ENCODE peak calls at places on chromosomes 13 and 19, in seven cellular contexts. F is stomach, J is tibial nerve, Y is SK-N-SH, G is H1, P is GM12878, H is ovary. X is an unnamed sample.

GRCh38 chr13:89865331-89865833 is 1482.1 kb upstream of the MIR17HG start:
- DNase-seq in F (no peak), J (no peak), Y (no peak), G (no peak), P (no peak), H (no peak), X (no peak)

GRCh38 chr19:38375098-38375493 is 725 bp downstream of the PSMD8 start:
- DNase-seq in F (no peak), J (no peak), Y (no peak), G (no peak), P (no peak), H (no peak), X (no peak)

GRCh38 chr13:50891206-50891605 is 18.4 kb upstream of the RNASEH2B start:
- DNase-seq in F (no peak), J (no peak), Y (no peak), G (no peak), P (no peak), H (no peak), X (no peak)

GRCh38 chr19:4075373-4075772 is 8.7 kb upstream of the ZBTB7A start:
- DNase-seq in F (no peak), J (no peak), Y (no peak), G (no peak), P (no peak), H (no peak), X (no peak)

GRCh38 chr13:112747256-112747655 is 57.4 kb downstream of the ATP11A start:
- DNase-seq in F (no peak), J (no peak), Y (no peak), G (no peak), P (no peak), H (no peak), X (no peak)

GRCh38 chr13:99506632-99507031 is 5.4 kb downstream of the TM9SF2 start:
- DNase-seq in F (no peak), J (no peak), Y (no peak), G (no peak), P (no peak), H (no peak), X (no peak)

GRCh38 chr13:112859128-112859816 is 109.7 kb upstream of the MCF2L start:
- DNase-seq in F (no peak), J (no peak), Y (no peak), G (no peak), P (no peak), H (no peak), X (no peak)

GRCh38 chr13:111387026-111387871 is 66.8 kb downstream of the TEX29 start:
- DNase-seq in F (peak; percentile 17), J (no peak), Y (no peak), G (no peak), P (no peak), H (no peak), X (no peak)

GRCh38 chr13:101751488-101751887 is 299.0 kb downstream of the ITGBL1 start:
- DNase-seq in F (no peak), J (no peak), Y (peak; percentile 31), G (no peak), P (no peak), H (no peak), X (peak; percentile 21)

GRCh38 chr19:42252365-42253244 is 2.3 kb downstream of the ERF start:
- DNase-seq in F (no peak), J (no peak), Y (peak; percentile 53), G (no peak), P (no peak), H (peak; percentile 73), X (peak; percentile 59)

GRCh38 chr13:110373617-110374016 is 66.5 kb downstream of the COL4A2 start:
- DNase-seq in F (no peak), J (no peak), Y (no peak), G (no peak), P (no peak), H (no peak), X (no peak)

GRCh38 chr13:110377178-110378175 is 70.4 kb downstream of the COL4A2 start:
- DNase-seq in F (no peak), J (no peak), Y (no peak), G (no peak), P (no peak), H (no peak), X (no peak)

GRCh38 chr13:110379358-110379757 is 72.3 kb downstream of the COL4A2 start:
- DNase-seq in F (no peak), J (no peak), Y (no peak), G (no peak), P (no peak), H (no peak), X (no peak)

GRCh38 chr13:110374644-110375370 is 67.7 kb downstream of the COL4A2 start:
- DNase-seq in F (no peak), J (no peak), Y (no peak), G (no peak), P (no peak), H (no peak), X (no peak)

GRCh38 chr13:110376120-110376519 is 69.0 kb downstream of the COL4A2 start:
- DNase-seq in F (no peak), J (no peak), Y (peak; percentile 36), G (no peak), P (no peak), H (no peak), X (no peak)
- TF ChIP-seq EP300 in F (no peak), J (no peak), Y (no peak), G (no peak), P (no peak), H (no peak), X (no peak)

DNA sequence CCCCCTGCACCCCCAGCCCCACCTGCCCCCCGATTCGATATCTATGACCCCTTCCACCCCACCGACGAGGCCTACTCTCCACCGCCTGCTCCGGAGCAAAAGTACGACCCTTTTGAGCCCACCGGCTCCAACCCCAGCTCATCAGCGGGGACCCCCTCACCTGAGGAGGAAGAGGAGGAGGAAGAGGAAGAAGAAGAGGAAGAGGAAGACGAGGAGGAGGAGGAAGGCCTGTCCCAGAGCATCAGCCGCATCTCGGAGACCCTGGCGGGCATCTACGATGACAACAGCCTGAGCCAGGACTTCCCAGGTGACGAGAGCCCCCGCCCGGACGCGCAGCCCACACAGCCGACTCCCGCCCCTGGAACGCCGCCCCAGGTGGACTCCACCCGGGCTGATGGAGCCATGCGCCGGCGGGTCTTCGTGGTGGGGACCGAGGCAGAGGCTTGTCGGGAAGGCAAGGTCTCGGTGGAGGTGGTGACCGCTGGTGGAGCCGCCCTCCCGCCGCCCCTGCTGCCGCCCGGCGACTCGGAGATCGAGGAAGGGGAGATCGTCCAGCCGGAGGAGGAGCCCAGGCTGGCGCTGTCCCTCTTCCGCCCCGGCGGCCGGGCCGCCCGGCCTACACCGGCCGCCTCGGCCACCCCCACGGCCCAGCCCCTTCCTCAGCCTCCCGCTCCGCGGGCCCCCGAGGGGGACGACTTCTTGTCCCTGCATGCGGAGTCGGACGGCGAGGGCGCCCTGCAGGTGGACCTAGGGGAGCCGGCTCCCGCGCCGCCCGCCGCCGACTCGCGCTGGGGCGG is 9.2 kb downstream of the SCAF1 start:
- DNase-seq in F (no peak), J (no peak), Y (no peak), G (no peak), P (no peak), H (no peak), X (no peak)
- TF ChIP-seq EP300 in F (no peak), J (no peak), Y (no peak), G (no peak), P (no peak), H (no peak), X (no peak)

GRCh38 chr13:29435125-29435911 is 160.2 kb downstream of the SLC7A1 start:
- DNase-seq in F (no peak), J (peak; percentile 8), Y (peak; percentile 20), G (no peak), P (no peak), H (peak; percentile 23), X (no peak)
- TF ChIP-seq EP300 in F (no peak), J (no peak), Y (peak; percentile 89), G (no peak), P (no peak), H (no peak), X (no peak)

GRCh38 chr19:30703645-30704044 is 331.5 kb downstream of the ZNF536 start:
- DNase-seq in F (no peak), J (no peak), Y (no peak), G (no peak), P (no peak), H (no peak), X (no peak)

GRCh38 chr19:30701178-30701577 is 329.0 kb downstream of the ZNF536 start:
- DNase-seq in F (no peak), J (no peak), Y (no peak), G (no peak), P (no peak), H (no peak), X (no peak)

GRCh38 chr19:30695171-30695875 is 323.1 kb downstream of the ZNF536 start:
- DNase-seq in F (no peak), J (no peak), Y (no peak), G (no peak), P (no peak), H (no peak), X (no peak)

GRCh38 chr19:30696514-30696913 is 324.3 kb downstream of the ZNF536 start:
- DNase-seq in F (no peak), J (no peak), Y (peak; percentile 52), G (peak; percentile 65), P (no peak), H (no peak), X (peak; percentile 87)

DNA sequence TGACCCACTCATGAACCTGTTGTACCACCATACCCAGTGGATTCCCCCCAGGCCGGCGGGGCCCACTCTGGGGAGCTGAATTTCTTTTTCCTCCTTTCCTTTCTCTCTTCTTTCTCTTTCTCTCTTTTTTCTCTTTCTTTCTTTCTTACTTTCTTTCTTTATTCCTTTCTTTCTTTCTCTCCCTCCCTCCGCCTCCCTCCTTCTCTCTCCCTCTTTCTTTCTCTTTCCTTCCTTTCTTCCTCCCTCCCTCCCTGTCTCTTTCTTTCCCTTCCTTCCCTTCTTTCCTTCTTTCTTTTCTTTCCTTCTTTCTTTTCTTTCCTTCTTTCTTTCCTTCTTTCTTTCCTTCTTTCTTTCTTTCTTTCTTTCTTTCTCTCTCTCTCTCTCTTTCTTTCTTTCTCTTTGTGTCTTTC is 327.7 kb downstream of the ZNF536 start:
- DNase-seq in F (no peak), J (no peak), Y (no peak), G (no peak), P (no peak), H (no peak), X (no peak)
- TF ChIP-seq EP300 in F (no peak), J (no peak), Y (no peak), G (no peak), P (no peak), H (no peak), X (no peak)

GRCh38 chr13:55534306-55534705 is 1606.4 kb upstream of the PRR20A start:
- DNase-seq in F (no peak), J (no peak), Y (no peak), G (no peak), P (no peak), H (no peak), X (no peak)

GRCh38 chr13:55538424-55538823 is 1602.3 kb upstream of the PRR20A start:
- DNase-seq in F (no peak), J (no peak), Y (no peak), G (no peak), P (no peak), H (no peak), X (no peak)
- TF ChIP-seq EP300 in F (no peak), J (no peak), Y (no peak), G (no peak), P (no peak), H (no peak), X (no peak)